ENCODE peak calls at places on chromosome 11, in six cellular contexts. C is mesendoderm, B is IMR-90, X is neuronal stem cell, G is trophoblast cell, V is H1. A is an unnamed sample. For H3K4me1, the result is how much of the 10 kb centered on the place peaks cover.

GRCh38 chr11:34208266-34209135 is 103.1 kb downstream of the NAT10 start:
- DNase-seq in G (peak), X (no peak), B (peak), V (no peak), C (no peak), A (no peak)

GRCh38 chr11:47259178-47259977 is 1.6 kb downstream of the NR1H3 start:
- DNase-seq in V (no peak), X (no peak), B (peak), G (peak), C (peak), A (peak)

GRCh38 chr11:8258771-8259170 is 4.9 kb downstream of the LMO1 start:
- DNase-seq in X (no peak), G (peak), V (no peak), B (peak), C (no peak), A (no peak)

GRCh38 chr11:105168457-105168856 is 28.9 kb upstream of the CARD18 start:
- DNase-seq in C (no peak), B (peak), G (no peak), X (no peak), V (no peak), A (peak)

GRCh38 chr11:128451651-128452470 is 135.5 kb downstream of the ETS1 start:
- DNase-seq in V (no peak), B (peak), G (no peak), X (no peak), C (no peak), A (no peak)

GRCh38 chr11:1156506-1157340 is 1.0 kb upstream of the MUC5AC start:
- DNase-seq in X (no peak), C (no peak), G (no peak), V (no peak), B (no peak), A (no peak)

GRCh38 chr11:16883179-16883578 is 131.0 kb downstream of the PLEKHA7 start:
- DNase-seq in X (no peak), V (no peak), C (peak), G (peak), B (no peak), A (no peak)

GRCh38 chr11:119567667-119568582 is 145.0 kb upstream of the THY1 start:
- DNase-seq in X (no peak), G (peak), V (no peak), B (peak), C (peak), A (peak)

GRCh38 chr11:36098046-36098445 is 154.2 kb downstream of the LDLRAD3 start:
- DNase-seq in C (peak), B (no peak), V (no peak), G (no peak), X (no peak), A (no peak)

GRCh38 chr11:118979434-118979833 is 7.9 kb downstream of the FOXR1 start:
- DNase-seq in B (no peak), C (peak), V (no peak), G (no peak), X (no peak), A (no peak)

GRCh38 chr11:18698341-18699268 is at the start of gene TMEM86A:
- DNase-seq in B (peak), G (peak), V (no peak), X (peak), C (peak), A (peak)

GRCh38 chr11:102680945-102681344 is 24.6 kb downstream of the MMP27 start:
- DNase-seq in G (peak), V (no peak), B (no peak), X (no peak), C (no peak), A (peak)

GRCh38 chr11:20125927-20126326 is 34.3 kb downstream of the DBX1 start:
- DNase-seq in B (peak), V (no peak), X (no peak), G (peak), C (peak), A (peak)

GRCh38 chr11:87603887-87604286 is 566.2 kb downstream of the TMEM135 start:
- DNase-seq in X (no peak), B (no peak), C (no peak), G (no peak), V (no peak), A (no peak)

GRCh38 chr11:126421243-126421642 is 65.8 kb downstream of the ST3GAL4 start:
- DNase-seq in V (no peak), C (no peak), B (no peak), G (no peak), X (no peak), A (no peak)

GRCh38 chr11:35214181-35214770 is 75.3 kb downstream of the CD44 start:
- DNase-seq in V (no peak), G (no peak), C (no peak), B (no peak), X (no peak), A (no peak)

GRCh38 chr11:69638941-69639681 is 1.8 kb upstream of the CCND1 start:
- DNase-seq in G (peak), C (peak), X (peak), B (peak), V (peak), A (peak)

GRCh38 chr11:14645985-14646900 is 2.6 kb downstream of the PDE3B start:
- DNase-seq in G (no peak), C (no peak), B (no peak), X (no peak), V (no peak), A (peak)

GRCh38 chr11:34638897-34639296 is 18.0 kb downstream of the EHF start:
- DNase-seq in G (no peak), V (no peak), B (no peak), C (no peak), X (no peak), A (no peak)

GRCh38 chr11:75200051-75200450 is 40.5 kb upstream of the TPBGL start:
- DNase-seq in G (no peak), V (no peak), C (no peak), X (no peak), B (no peak), A (no peak)

GRCh38 chr11:78202733-78203167 is 14.0 kb downstream of the USP35 start:
- DNase-seq in C (no peak), X (no peak), B (no peak), V (no peak), G (no peak), A (no peak)

GRCh38 chr11:33670250-33671011 is 30.2 kb downstream of the C11orf91 start:
- DNase-seq in B (peak), V (no peak), G (no peak), X (no peak), C (no peak), A (peak)

GRCh38 chr11:57776577-57776976 is 15.0 kb downstream of the CTNND1 start:
- DNase-seq in X (no peak), B (no peak), G (no peak), C (no peak), V (no peak), A (peak)

GRCh38 chr11:57778318-57779037 is 16.9 kb downstream of the CTNND1 start:
- DNase-seq in B (peak), C (peak), V (peak), G (no peak), X (peak), A (peak)

GRCh38 chr11:57776101-57776511 is 14.5 kb downstream of the CTNND1 start:
- DNase-seq in C (peak), V (no peak), B (peak), X (no peak), G (peak), A (peak)

GRCh38 chr11:57779275-57779674 is 17.7 kb downstream of the CTNND1 start:
- DNase-seq in B (peak), V (no peak), X (no peak), G (peak), C (peak), A (peak)

GRCh38 chr11:57777969-57778317 is 16.3 kb downstream of the CTNND1 start:
- DNase-seq in V (no peak), B (no peak), X (no peak), G (no peak), C (peak), A (no peak)
- H2BK120ac ChIP-seq in V (no peak), B (peak), X (no peak), G (peak), C (peak), A (peak)

DNA sequence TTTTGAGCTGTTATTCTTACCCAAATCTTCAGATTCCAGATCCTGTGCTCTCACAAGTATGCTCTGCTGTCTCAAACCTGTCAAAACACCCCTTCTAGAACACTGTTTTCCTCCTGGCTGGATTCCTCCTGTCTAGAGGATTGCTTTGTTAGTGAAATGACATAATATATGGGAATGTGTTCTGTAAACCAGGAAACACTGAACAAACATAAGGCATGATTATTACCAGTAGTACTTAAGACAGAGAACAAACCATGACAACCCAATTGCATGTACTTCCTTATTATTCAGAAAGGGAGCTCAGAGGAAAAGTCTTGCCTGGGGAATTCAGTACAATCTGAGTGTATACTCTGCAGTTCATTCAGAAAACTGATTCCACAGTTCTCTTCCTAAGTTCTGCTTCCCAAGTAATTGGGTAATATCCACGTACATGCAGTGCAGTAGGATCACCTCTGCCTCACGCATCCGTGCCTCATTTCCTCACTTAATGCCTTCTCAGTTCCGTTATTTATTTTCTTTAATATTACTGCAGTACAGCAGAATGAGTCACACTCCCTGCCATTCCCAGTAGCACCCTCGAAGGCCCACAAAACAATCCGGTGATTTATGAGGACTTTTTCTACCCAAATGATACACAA is 897.0 kb downstream of the KCNA4 start:
- DNase-seq in X (no peak), G (no peak), V (no peak), C (no peak), B (peak), A (peak)
- H3K4me3 ChIP-seq in X (no peak), G (no peak), V (no peak), C (no peak), B (peak), A (peak)

DNA sequence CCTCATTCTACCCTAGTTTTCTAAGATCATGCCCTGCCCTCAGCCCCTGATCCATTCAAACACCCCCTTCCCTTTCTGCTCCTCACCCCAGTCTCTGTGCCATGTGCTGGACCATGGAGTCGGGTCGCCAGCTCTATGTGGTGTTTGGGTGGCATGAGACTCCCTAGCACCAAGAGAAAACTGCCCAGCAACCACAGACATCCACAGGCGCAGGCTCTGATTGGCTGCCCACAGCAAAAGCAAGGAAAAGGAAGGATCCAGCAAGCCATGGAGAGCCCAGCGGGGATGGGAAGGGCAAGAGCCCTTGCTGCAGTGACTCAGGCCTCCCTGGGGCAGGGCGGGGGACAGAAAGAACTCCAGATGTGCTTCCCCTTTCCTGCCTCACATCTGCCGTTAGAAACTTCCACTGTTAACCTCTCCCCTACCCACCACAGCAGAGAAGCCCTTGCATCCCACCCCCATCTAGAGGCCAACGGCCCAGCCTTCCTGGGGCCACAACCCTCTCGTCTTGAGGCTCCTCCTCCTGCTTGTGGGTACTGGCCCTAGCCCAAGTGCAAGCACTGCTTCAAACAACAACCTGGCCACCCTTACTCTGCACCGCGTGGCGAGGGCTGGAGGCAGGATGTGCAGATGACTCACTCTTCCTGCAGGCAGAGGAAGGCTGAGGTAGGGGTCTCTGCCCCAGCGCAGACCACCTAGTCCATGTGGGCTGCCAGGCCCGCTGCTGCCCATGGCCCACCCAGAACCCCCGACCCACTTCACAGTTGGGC is 9.7 kb upstream of the AHNAK start:
- DNase-seq in G (peak), V (peak), C (peak), B (peak), X (no peak), A (peak)
- H3K4me1 ChIP-seq in G (half or more), V (under half), C (under half), B (under half), X (under half), A (half or more)

GRCh38 chr11:72921028-72921716 is 107.0 kb downstream of the ATG16L2 start:
- DNase-seq in V (no peak), G (no peak), B (no peak), C (no peak), X (no peak), A (no peak)

GRCh38 chr11:72925656-72926055 is 111.4 kb downstream of the ATG16L2 start:
- DNase-seq in C (no peak), B (no peak), X (no peak), G (no peak), V (no peak), A (no peak)

GRCh38 chr11:72926076-72926475 is 111.9 kb downstream of the ATG16L2 start:
- DNase-seq in X (no peak), B (no peak), G (no peak), V (no peak), C (no peak), A (no peak)

GRCh38 chr11:72927380-72927779 is 113.2 kb downstream of the ATG16L2 start:
- DNase-seq in X (no peak), G (no peak), C (no peak), B (no peak), V (no peak), A (no peak)

GRCh38 chr11:72924568-72925190 is 110.5 kb downstream of the ATG16L2 start:
- DNase-seq in B (peak), C (peak), G (peak), V (no peak), X (no peak), A (peak)
- H2BK120ac ChIP-seq in B (no peak), C (no peak), G (no peak), V (no peak), X (no peak), A (no peak)

GRCh38 chr11:124738713-124739478 is 846 bp upstream of the NRGN start:
- DNase-seq in X (no peak), B (no peak), V (no peak), C (no peak), G (no peak), A (no peak)
- H3K4me3 ChIP-seq in X (peak), B (peak), V (peak), C (no peak), G (no peak), A (no peak)

A was measured in mesenchymal stem cell.